ENCODE peak calls at places on chromosome 10, in seven cellular contexts. D is Caki2, F is GF-D8, S is fibroblast of lung, Z is fibroblast of the conjunctiva, X is kidney tubule cell, N is NCI-H2227 treated with DMSO at 0.1 percent for 48 hours. C is an unnamed sample.

GRCh38 chr10:29316308-29317026 is 27.6 kb downstream of the LYZL1 start:
- DNase-seq in D (no peak), F (no peak), S (no peak), Z (no peak), X (no peak), N (no peak), C (no peak)

GRCh38 chr10:104076743-104077160 is 8.9 kb downstream of the COL17A1 start:
- DNase-seq in D (no peak), F (no peak), S (peak; percentile 53), Z (peak; percentile 23), X (peak; percentile 18), N (peak; percentile 63), C (no peak)

GRCh38 chr10:49598164-49598856 is 11.8 kb upstream of the SLC18A3 start:
- DNase-seq in D (no peak), F (no peak), S (no peak), Z (no peak), X (no peak), N (no peak), C (no peak)

GRCh38 chr10:49761789-49762565 is at the start of gene OGDHL:
- DNase-seq in D (peak; percentile 65), F (no peak), S (peak; percentile 23), Z (peak; percentile 2), X (peak; percentile 66), N (peak; percentile 46), C (peak; percentile 87)

GRCh38 chr10:130567436-130567835 is 431.2 kb downstream of the GLRX3 start:
- DNase-seq in D (no peak), F (no peak), S (no peak), Z (no peak), X (no peak), N (no peak), C (no peak)

GRCh38 chr10:79095316-79095715 is 26.6 kb downstream of the ZMIZ1 start:
- DNase-seq in D (no peak), F (no peak), S (no peak), Z (no peak), X (no peak), N (no peak), C (no peak)

GRCh38 chr10:61897671-61898434 is 3.6 kb upstream of the ARID5B start:
- DNase-seq in D (peak; percentile 54), F (no peak), S (peak; percentile 60), Z (no peak), X (peak; percentile 42), N (peak; percentile 54), C (peak; percentile 29)

GRCh38 chr10:71272122-71272771 is 46.8 kb upstream of the SLC29A3 start:
- DNase-seq in D (no peak), F (no peak), S (peak; percentile 59), Z (no peak), X (peak; percentile 52), N (no peak), C (no peak)

GRCh38 chr10:100637785-100638184 is 102.0 kb downstream of the HIF1AN start:
- DNase-seq in D (no peak), F (no peak), S (no peak), Z (no peak), X (peak; percentile 43), N (no peak), C (peak; percentile 83)

GRCh38 chr10:17019696-17020095 is 109.9 kb downstream of the CUBN start:
- DNase-seq in D (no peak), F (no peak), S (no peak), Z (no peak), X (no peak), N (no peak), C (no peak)

GRCh38 chr10:79070611-79071534 is 2.1 kb downstream of the ZMIZ1 start:
- DNase-seq in D (peak; percentile 85), F (peak; percentile 51), S (peak; percentile 94), Z (peak; percentile 95), X (peak; percentile 83), N (peak; percentile 10), C (peak; percentile 37)

GRCh38 chr10:133439517-133440461 is 14.0 kb upstream of the SCART1 start:
- DNase-seq in D (no peak), F (no peak), S (no peak), Z (no peak), X (no peak), N (no peak), C (no peak)

GRCh38 chr10:71078454-71079145 is 133.8 kb upstream of the UNC5B start:
- DNase-seq in D (no peak), F (no peak), S (no peak), Z (no peak), X (no peak), N (no peak), C (no peak)

GRCh38 chr10:29277296-29277695 is 11.6 kb upstream of the LYZL1 start:
- DNase-seq in D (peak; percentile 61), F (no peak), S (no peak), Z (no peak), X (no peak), N (no peak), C (no peak)

GRCh38 chr10:116134316-116134715 is 138.7 kb downstream of the GFRA1 start:
- DNase-seq in D (no peak), F (no peak), S (peak; percentile 3), Z (no peak), X (no peak), N (no peak), C (no peak)

GRCh38 chr10:100928039-100928438 is 15.3 kb downstream of the SLF2 start:
- DNase-seq in D (no peak), F (no peak), S (no peak), Z (no peak), X (no peak), N (no peak), C (no peak)

GRCh38 chr10:119981826-119982225 is 89.3 kb downstream of the SEC23IP start:
- DNase-seq in D (no peak), F (no peak), S (no peak), Z (no peak), X (peak; percentile 20), N (no peak), C (no peak)

GRCh38 chr10:131658476-131659110 is 242.2 kb upstream of the PPP2R2D start:
- DNase-seq in D (no peak), F (no peak), S (no peak), Z (no peak), X (no peak), N (no peak), C (no peak)

GRCh38 chr10:48525956-48526355 is 78.9 kb downstream of the ARHGAP22 start:
- DNase-seq in D (no peak), F (no peak), S (no peak), Z (no peak), X (no peak), N (no peak), C (no peak)

GRCh38 chr10:46233101-46233500 is 53.7 kb upstream of the ANTXRL start:
- DNase-seq in D (no peak), F (no peak), S (no peak), Z (no peak), X (no peak), N (no peak), C (no peak)

GRCh38 chr10:74079914-74080590 is 70.6 kb downstream of the AP3M1 start:
- DNase-seq in D (peak; percentile 76), F (no peak), S (peak; percentile 29), Z (no peak), X (peak; percentile 74), N (no peak), C (no peak)